ENCODE peak calls at places on chromosomes 12 and 14, in five cellular contexts. H is AG04450, M is amygdala, P is posterior cingulate gyrus, Y is caudate nucleus. F is an unnamed sample.

GRCh38 chr12:122399592-122400373 is 22.7 kb downstream of the CLIP1 start:
- DNase-seq in H (peak; percentile 75), M (peak; percentile 17), P (peak; percentile 87), Y (peak; percentile 41), F (peak; percentile 96)

GRCh38 chr12:32400866-32401265 is 1.5 kb downstream of the FGD4 start:
- DNase-seq in H (no peak), M (no peak), P (no peak), Y (no peak), F (no peak)

GRCh38 chr12:124968656-124969055 is 20.3 kb downstream of the DHX37 start:
- DNase-seq in H (no peak), M (no peak), P (no peak), Y (no peak), F (no peak)

GRCh38 chr14:61608245-61609142 is 86.8 kb upstream of the HIF1A start:
- DNase-seq in H (no peak), M (peak; percentile 36), P (peak; percentile 89), Y (peak; percentile 55), F (no peak)

GRCh38 chr12:121240484-121241202 is 30.7 kb downstream of the P2RX4 start:
- DNase-seq in H (no peak), M (peak; percentile 39), P (peak; percentile 91), Y (peak; percentile 9), F (peak; percentile 33)

GRCh38 chr14:102232348-102232625 is 72.7 kb downstream of the MOK start:
- DNase-seq in H (no peak), M (no peak), P (peak; percentile 49), Y (no peak), F (no peak)

GRCh38 chr12:87848248-87848868 is 180.8 kb downstream of the C12orf50 start:
- DNase-seq in H (peak; percentile 58), M (no peak), P (peak; percentile 12), Y (no peak), F (peak; percentile 45)

GRCh38 chr12:117570608-117571007 is 209.2 kb upstream of the NOS1 start:
- DNase-seq in H (no peak), M (no peak), P (no peak), Y (no peak), F (no peak)

GRCh38 chr12:108193922-108194321 is 64.8 kb downstream of the WSCD2 start:
- DNase-seq in H (no peak), M (peak; percentile 4), P (peak; percentile 85), Y (no peak), F (peak; percentile 61)

GRCh38 chr12:130126023-130126432 is 36.2 kb upstream of the FZD10 start:
- DNase-seq in H (no peak), M (no peak), P (peak; percentile 79), Y (no peak), F (no peak)

GRCh38 chr14:90023176-90023896 is 38.5 kb upstream of the KCNK13 start:
- DNase-seq in H (no peak), M (no peak), P (no peak), Y (no peak), F (no peak)

GRCh38 chr12:127621366-127621765 is 645.6 kb upstream of the TMEM132C start:
- DNase-seq in H (no peak), M (no peak), P (no peak), Y (no peak), F (no peak)

GRCh38 chr14:104519721-104520120 is 59.8 kb upstream of the C14orf180 start:
- DNase-seq in H (no peak), M (no peak), P (no peak), Y (no peak), F (no peak)

GRCh38 chr12:123900898-123901376 is 71.7 kb downstream of the CCDC92 start:
- DNase-seq in H (no peak), M (no peak), P (no peak), Y (no peak), F (no peak)

GRCh38 chr14:95330591-95331370 is 11.1 kb upstream of the CLMN start:
- DNase-seq in H (no peak), M (no peak), P (peak; percentile 93), Y (no peak), F (no peak)

GRCh38 chr12:82627799-82628198 is 58.9 kb upstream of the TMTC2 start:
- DNase-seq in H (no peak), M (peak; percentile 1), P (peak; percentile 59), Y (no peak), F (no peak)

GRCh38 chr12:132638541-132639408 is 20.2 kb downstream of the P2RX2 start:
- DNase-seq in H (peak; percentile 30), M (peak; percentile 13), P (peak; percentile 92), Y (no peak), F (peak; percentile 46)

GRCh38 chr12:53380797-53381738 is 1.1 kb downstream of the SP1 start:
- DNase-seq in H (no peak), M (no peak), P (peak; percentile 82), Y (no peak), F (no peak)

GRCh38 chr14:103149847-103150246 is 26.6 kb downstream of the TNFAIP2 start:
- DNase-seq in H (no peak), M (no peak), P (peak; percentile 17), Y (no peak), F (no peak)

GRCh38 chr12:24902521-24903304 is 46.2 kb downstream of the BCAT1 start:
- DNase-seq in H (no peak), M (peak; percentile 59), P (peak; percentile 91), Y (peak; percentile 54), F (no peak)

GRCh38 chr12:107529991-107530390 is 155.6 kb upstream of the PWP1 start:
- DNase-seq in H (no peak), M (no peak), P (no peak), Y (no peak), F (no peak)

GRCh38 chr12:19994970-19995369 is 373.4 kb upstream of the PDE3A start:
- DNase-seq in H (no peak), M (no peak), P (no peak), Y (no peak), F (no peak)

GRCh38 chr12:64081020-64081419 is 141.1 kb downstream of the KICS2 start:
- DNase-seq in H (no peak), M (no peak), P (no peak), Y (no peak), F (no peak)

GRCh38 chr12:112096667-112097066 is 11.9 kb downstream of the NAA25 start:
- DNase-seq in H (no peak), M (no peak), P (no peak), Y (no peak), F (no peak)

F was measured in K562.